ENCODE peak calls at places on chromosomes 11 and 22, in four cellular contexts. One of them, this sample, is unnamed. For H3K27me3, the result is how much of the 10 kb centered on the place peaks cover.

GRCh38 chr11:70078095-70078795 is at the start of gene ANO1:
- DNase-seq in adipocyte: peak
- DNase-seq in right atrium auricular region: no peak
- DNase-seq in heart left ventricle: no peak
- DNase-seq in this sample: no peak

GRCh38 chr22:30183271-30183670 is 63.3 kb downstream of the LIF start:
- DNase-seq in adipocyte: no peak
- DNase-seq in right atrium auricular region: no peak
- DNase-seq in heart left ventricle: no peak
- DNase-seq in this sample: no peak

GRCh38 chr22:34976886-34977285 is 89.1 kb upstream of the ISX start:
- DNase-seq in adipocyte: no peak
- DNase-seq in right atrium auricular region: no peak
- DNase-seq in heart left ventricle: no peak
- DNase-seq in this sample: no peak

GRCh38 chr11:124041254-124041653 is at the start of gene OR10G7:
- DNase-seq in heart left ventricle: no peak
- DNase-seq in adipocyte: no peak
- DNase-seq in right atrium auricular region: no peak
- DNase-seq in this sample: no peak

GRCh38 chr11:120702656-120703055 is 191.1 kb downstream of the GRIK4 start:
- DNase-seq in heart left ventricle: no peak
- DNase-seq in right atrium auricular region: no peak
- DNase-seq in adipocyte: no peak
- DNase-seq in this sample: no peak

GRCh38 chr22:28802595-28803087 is 2.3 kb upstream of the XBP1 start:
- DNase-seq in right atrium auricular region: no peak
- DNase-seq in adipocyte: no peak
- DNase-seq in heart left ventricle: no peak
- DNase-seq in this sample: no peak

GRCh38 chr22:35538801-35539321 is 1.8 kb upstream of the RASD2 start:
- DNase-seq in right atrium auricular region: no peak
- DNase-seq in heart left ventricle: no peak
- DNase-seq in adipocyte: peak
- DNase-seq in this sample: no peak

GRCh38 chr11:66412110-66412509 is 8.7 kb upstream of the NPAS4 start:
- DNase-seq in adipocyte: no peak
- DNase-seq in right atrium auricular region: no peak
- DNase-seq in heart left ventricle: no peak
- DNase-seq in this sample: no peak

DNA sequence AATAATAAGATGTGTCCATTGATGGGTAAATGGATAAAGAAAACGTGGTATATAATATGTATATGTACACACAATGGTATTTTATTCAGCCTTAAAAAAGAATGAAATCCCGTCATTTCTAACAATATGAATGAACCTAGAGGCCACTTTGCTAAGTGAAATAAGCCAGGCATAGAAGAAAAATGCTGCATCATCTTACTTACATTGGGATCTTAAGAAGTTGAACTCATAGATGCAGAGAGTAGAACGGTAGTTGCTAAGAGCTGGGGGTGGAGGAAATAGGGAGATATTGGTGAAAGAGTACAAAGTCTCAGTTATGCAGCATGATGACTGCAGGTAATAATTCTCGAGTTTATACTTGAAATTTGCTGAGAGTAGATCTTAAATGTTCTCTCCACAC is 14.3 kb upstream of the SLC36A4 start:
- DNase-seq in heart left ventricle: no peak
- DNase-seq in adipocyte: no peak
- DNase-seq in right atrium auricular region: no peak
- DNase-seq in this sample: no peak
- H3K27me3 ChIP-seq in heart left ventricle: under half
- H3K27me3 ChIP-seq in adipocyte: under half
- H3K27me3 ChIP-seq in right atrium auricular region: under half
- H3K27me3 ChIP-seq in this sample: under half

GRCh38 chr22:43305806-43306205 is 37.4 kb downstream of the SCUBE1 start:
- DNase-seq in heart left ventricle: peak
- DNase-seq in adipocyte: no peak
- DNase-seq in right atrium auricular region: no peak
- DNase-seq in this sample: no peak

GRCh38 chr22:43310311-43310710 is 32.9 kb downstream of the SCUBE1 start:
- DNase-seq in adipocyte: no peak
- DNase-seq in heart left ventricle: no peak
- DNase-seq in right atrium auricular region: no peak
- DNase-seq in this sample: no peak

GRCh38 chr22:43310798-43311197 is 32.4 kb downstream of the SCUBE1 start:
- DNase-seq in right atrium auricular region: no peak
- DNase-seq in adipocyte: no peak
- DNase-seq in heart left ventricle: no peak
- DNase-seq in this sample: no peak

GRCh38 chr22:43304831-43305230 is 38.3 kb downstream of the SCUBE1 start:
- DNase-seq in right atrium auricular region: no peak
- DNase-seq in heart left ventricle: no peak
- DNase-seq in adipocyte: no peak
- DNase-seq in this sample: no peak

DNA sequence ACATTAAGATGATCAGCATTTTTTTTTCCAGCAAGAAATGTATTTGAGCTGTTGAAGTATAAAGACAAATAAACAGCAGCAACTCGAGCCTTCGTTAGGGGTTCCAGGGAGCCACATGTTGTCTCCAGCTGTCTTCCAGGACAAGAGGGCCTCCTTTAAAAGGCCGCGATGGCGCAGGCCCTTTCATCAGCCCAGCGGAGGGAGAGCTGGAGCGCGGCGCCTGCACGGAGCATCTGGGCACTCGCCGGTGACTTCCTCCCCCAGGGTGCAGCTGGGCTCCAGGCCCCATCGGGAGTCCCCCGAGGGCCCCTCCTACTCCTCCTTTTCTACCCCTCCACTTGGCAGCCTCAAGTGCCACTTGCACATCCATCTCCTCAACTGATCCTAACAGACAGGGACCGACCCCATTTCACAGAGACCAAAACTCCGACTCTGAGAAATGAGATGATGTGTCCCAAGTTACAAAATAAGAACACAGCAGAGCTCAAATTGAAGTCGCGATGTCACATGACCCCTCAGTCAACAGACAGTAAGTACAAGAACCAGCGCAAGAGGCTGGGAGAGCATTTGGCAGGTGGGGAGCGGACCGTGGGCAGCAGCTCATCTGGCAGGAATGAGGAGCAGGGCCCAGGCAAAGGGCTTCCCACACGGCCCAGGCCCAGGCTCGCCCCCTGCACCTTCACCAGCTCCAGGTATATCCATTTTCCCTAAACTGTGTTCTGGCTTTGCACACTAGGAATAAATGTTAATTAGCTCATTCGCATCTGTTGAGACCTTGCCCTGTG is 34.5 kb downstream of the SCUBE1 start:
- DNase-seq in right atrium auricular region: no peak
- DNase-seq in adipocyte: no peak
- DNase-seq in heart left ventricle: no peak
- DNase-seq in this sample: no peak
- H3K27me3 ChIP-seq in right atrium auricular region: under half
- H3K27me3 ChIP-seq in adipocyte: half or more
- H3K27me3 ChIP-seq in heart left ventricle: under half
- H3K27me3 ChIP-seq in this sample: under half

DNA sequence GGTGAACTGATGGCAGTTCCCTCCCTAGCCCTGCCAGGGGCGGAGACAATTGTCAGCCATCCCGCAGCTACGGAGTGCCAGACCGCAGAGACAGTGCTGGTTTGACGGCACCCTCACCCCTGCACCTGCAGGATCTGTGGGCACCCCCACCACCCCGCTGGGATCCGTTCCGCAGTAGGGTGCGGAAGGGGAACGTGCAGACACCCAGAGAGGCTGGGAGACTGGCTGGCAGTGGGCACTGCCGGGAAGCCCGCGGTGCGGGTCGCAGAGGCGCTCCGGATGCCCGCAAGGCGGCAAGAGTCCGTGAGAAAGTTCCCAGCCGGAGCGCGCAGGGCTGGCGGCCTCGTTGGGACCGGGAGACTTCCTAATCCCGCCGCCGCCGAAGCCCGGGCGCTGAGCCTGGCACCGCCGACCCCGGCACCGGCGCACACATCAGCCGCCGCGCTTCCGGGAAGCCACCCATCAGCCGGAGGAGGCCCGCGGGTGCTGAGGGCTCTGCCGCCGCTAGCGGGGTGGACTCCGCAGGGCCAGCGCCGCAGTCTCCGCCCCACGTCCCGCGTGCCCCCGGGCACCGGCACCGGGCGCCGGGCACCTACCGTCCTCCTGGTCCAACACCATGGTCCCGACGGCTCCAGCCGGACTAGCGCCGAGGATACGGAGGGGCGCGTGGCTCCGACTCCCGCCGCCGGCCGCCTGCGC is 4.3 kb upstream of the LMO1 start:
- DNase-seq in heart left ventricle: no peak
- DNase-seq in right atrium auricular region: no peak
- DNase-seq in adipocyte: peak
- DNase-seq in this sample: no peak
- H3K27me3 ChIP-seq in heart left ventricle: half or more
- H3K27me3 ChIP-seq in right atrium auricular region: under half
- H3K27me3 ChIP-seq in adipocyte: half or more
- H3K27me3 ChIP-seq in this sample: half or more

GRCh38 chr11:48062649-48063048 is 82.3 kb downstream of the PTPRJ start:
- DNase-seq in heart left ventricle: no peak
- DNase-seq in adipocyte: no peak
- DNase-seq in right atrium auricular region: no peak
- DNase-seq in this sample: no peak
- H3K27me3 ChIP-seq in heart left ventricle: under half
- H3K27me3 ChIP-seq in adipocyte: under half
- H3K27me3 ChIP-seq in right atrium auricular region: under half
- H3K27me3 ChIP-seq in this sample: under half

DNA sequence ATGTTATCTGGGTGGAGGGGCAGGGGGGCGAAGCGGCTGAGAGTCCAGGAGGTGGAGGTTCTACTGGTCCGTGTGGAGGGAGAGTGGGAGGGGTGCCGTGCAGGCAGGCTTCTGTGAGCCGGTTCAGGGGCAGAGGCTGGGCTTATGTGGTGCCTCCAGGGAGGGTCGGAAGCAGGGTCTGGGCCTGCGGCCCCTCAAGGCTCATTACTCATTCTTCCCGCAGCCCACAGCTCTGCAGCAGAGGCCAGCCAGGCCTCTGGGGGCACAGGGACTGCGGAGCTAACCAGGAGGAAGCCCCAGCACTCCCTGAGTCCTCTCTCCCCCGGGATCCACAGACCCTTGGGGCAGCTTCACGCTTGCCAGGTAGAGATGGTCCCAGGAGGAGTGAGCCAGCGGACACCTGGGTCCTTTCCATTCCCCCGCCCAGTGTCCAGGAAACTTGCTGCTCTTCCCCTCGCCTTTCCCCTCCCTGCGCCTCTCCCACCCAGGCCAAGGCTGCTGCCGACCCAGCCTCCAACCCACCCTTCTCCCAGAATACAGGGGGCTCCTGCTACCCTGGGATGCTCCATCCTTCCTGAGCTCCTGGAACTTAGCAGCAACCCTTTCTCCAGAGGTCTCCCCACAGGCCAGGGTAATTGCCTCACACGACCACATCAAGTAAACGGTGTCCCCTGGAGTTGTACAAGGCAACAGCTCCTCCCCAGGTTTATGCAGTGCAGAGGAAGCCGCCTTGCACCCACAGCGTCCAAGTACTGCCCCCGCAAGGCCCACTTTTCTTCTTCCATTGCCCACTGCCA is 6.3 kb downstream of the NRXN2 start:
- DNase-seq in right atrium auricular region: no peak
- DNase-seq in heart left ventricle: peak
- DNase-seq in adipocyte: no peak
- DNase-seq in this sample: no peak
- H3K27me3 ChIP-seq in right atrium auricular region: under half
- H3K27me3 ChIP-seq in heart left ventricle: half or more
- H3K27me3 ChIP-seq in adipocyte: half or more
- H3K27me3 ChIP-seq in this sample: half or more

GRCh38 chr22:48993655-48994054 is 834.0 kb downstream of the BRD1 start:
- DNase-seq in adipocyte: no peak
- DNase-seq in right atrium auricular region: peak
- DNase-seq in heart left ventricle: no peak
- DNase-seq in this sample: no peak
- H3K27me3 ChIP-seq in adipocyte: under half
- H3K27me3 ChIP-seq in right atrium auricular region: under half
- H3K27me3 ChIP-seq in heart left ventricle: under half
- H3K27me3 ChIP-seq in this sample: under half